ENCODE peak calls at places on chromosomes 6 and 20, in four cellular contexts. T is iPS DF 19.7; I is activated CD8-positive, alpha-beta memory T cell treated with anti-CD3 and anti-CD28 coated beads, Interleukin-2, amount 50 U/mL, for 48 hours; M is NCI-H1092. O is an unnamed sample.

GRCh38 chr6:48067148-48067709 is 43.8 kb downstream of the PTCHD4 start:
- DNase-seq in T (no peak), I (no peak), M (no peak), O (peak)

GRCh38 chr20:19129306-19129705 is 83.1 kb upstream of the SLC24A3 start:
- DNase-seq in T (no peak), M (no peak), I (no peak), O (no peak)

GRCh38 chr6:37779111-37779800 is 40.3 kb upstream of the ZFAND3 start:
- DNase-seq in I (no peak), T (no peak), M (no peak), O (peak)

GRCh38 chr6:148657053-148657452 is 89.8 kb upstream of the UST start:
- DNase-seq in I (no peak), T (no peak), M (no peak), O (no peak)

GRCh38 chr6:134662077-134662476 is 287.8 kb downstream of the ALDH8A1 start:
- DNase-seq in I (no peak), T (no peak), M (no peak), O (no peak)

GRCh38 chr20:53621482-53622246 is 28.0 kb upstream of the ZNF217 start:
- DNase-seq in M (no peak), I (peak), T (no peak), O (peak)

GRCh38 chr6:9131616-9132015 is 696.3 kb upstream of the SLC35B3 start:
- DNase-seq in I (no peak), M (no peak), T (no peak), O (peak)

GRCh38 chr20:61786230-61786629 is 279.5 kb downstream of the TAF4 start:
- DNase-seq in T (no peak), M (no peak), I (no peak), O (no peak)

GRCh38 chr6:159790947-159791598 is 806 bp downstream of the MRPL18 start:
- DNase-seq in T (no peak), M (peak), I (no peak), O (peak)

GRCh38 chr20:8812818-8813217 is 256.1 kb upstream of the PLCB4 start:
- DNase-seq in I (no peak), T (no peak), M (no peak), O (no peak)

GRCh38 chr6:2147737-2148448 is 97.5 kb downstream of the GMDS start:
- DNase-seq in T (no peak), I (no peak), M (no peak), O (no peak)

GRCh38 chr20:1166963-1167720 is 17.6 kb downstream of the TMEM74B start:
- DNase-seq in T (no peak), M (no peak), I (no peak), O (no peak)

GRCh38 chr6:36917541-36918193 is 31.9 kb downstream of the C6orf89 start:
- DNase-seq in M (no peak), T (no peak), I (no peak), O (no peak)

GRCh38 chr6:104784884-104785283 is 74.8 kb downstream of the HACE1 start:
- DNase-seq in T (no peak), M (no peak), I (no peak), O (no peak)

GRCh38 chr6:1762203-1762602 is 152.5 kb downstream of the FOXC1 start:
- DNase-seq in I (no peak), M (no peak), T (no peak), O (no peak)

GRCh38 chr6:148517518-148517917 is 174.9 kb downstream of the SASH1 start:
- DNase-seq in T (no peak), M (no peak), I (no peak), O (no peak)